ENCODE peak calls at places on chromosomes 12 and 14, in nine cellular contexts. V is GM12878, N is GM23338, E is Panc1, X is HCT116, Y is A549, P is HepG2, I is HL-60, J is SK-N-SH. S is an unnamed sample.
A peak's percentile ranks its signal among the peaks of the same experiment; 100 is the strongest.

GRCh38 chr14:42013560-42013959 is 406.9 kb downstream of the LRFN5 start:
- DNase-seq in E (no peak), P (no peak), Y (no peak), N (no peak), I (no peak), X (no peak), V (no peak), J (no peak), S (no peak)

GRCh38 chr12:54019924-54020586 is 8.2 kb upstream of the HOXC6 start:
- DNase-seq in V (no peak), Y (no peak), E (no peak), J (no peak), I (no peak), X (no peak), N (no peak), P (no peak), S (no peak)

GRCh38 chr14:72741836-72742681 is 151.8 kb downstream of the DPF3 start:
- DNase-seq in Y (no peak), J (peak; percentile 86), X (no peak), V (no peak), P (no peak), E (no peak), I (no peak), N (peak; percentile 21), S (peak; percentile 85)

GRCh38 chr14:20683896-20684661 is at the start of gene RNASE4:
- DNase-seq in N (peak; percentile 87), Y (peak; percentile 92), P (peak; percentile 85), I (peak; percentile 85), V (peak; percentile 82), X (peak; percentile 78), E (peak; percentile 88), J (peak; percentile 68), S (peak; percentile 69)

GRCh38 chr14:22973217-22974032 is 8.9 kb downstream of the AJUBA start:
- DNase-seq in P (peak; percentile 82), X (no peak), Y (peak; percentile 79), J (peak; percentile 67), E (no peak), I (no peak), V (no peak), N (peak; percentile 77), S (peak; percentile 54)

GRCh38 chr12:2376855-2377657 is 324.3 kb downstream of the CACNA1C start:
- DNase-seq in J (no peak), P (no peak), N (peak; percentile 73), I (no peak), E (no peak), X (no peak), V (no peak), Y (no peak), S (no peak)

GRCh38 chr14:58216544-58216943 is 16.6 kb downstream of the ACTR10 start:
- DNase-seq in I (no peak), X (no peak), E (no peak), Y (no peak), J (no peak), N (no peak), P (no peak), V (no peak), S (no peak)

GRCh38 chr14:104290058-104290667 is 151.8 kb downstream of the KIF26A start:
- DNase-seq in X (no peak), P (no peak), Y (no peak), V (no peak), I (no peak), E (no peak), J (peak; percentile 13), N (no peak), S (no peak)

GRCh38 chr14:83874662-83875061 is 1655.3 kb upstream of the FLRT2 start:
- DNase-seq in E (no peak), I (no peak), P (no peak), V (no peak), J (no peak), X (no peak), N (no peak), Y (no peak), S (no peak)

GRCh38 chr12:121808623-121809022 is 4.8 kb downstream of the SETD1B start:
- DNase-seq in E (no peak), Y (no peak), I (no peak), P (no peak), X (no peak), N (no peak), V (no peak), J (no peak), S (no peak)

GRCh38 chr12:121805800-121806555 is 2.2 kb downstream of the SETD1B start:
- DNase-seq in V (no peak), E (no peak), X (no peak), P (no peak), Y (peak; percentile 48), N (no peak), I (no peak), J (no peak), S (peak; percentile 49)

GRCh38 chr12:121805171-121805687 is 1.4 kb downstream of the SETD1B start:
- DNase-seq in J (peak; percentile 48), I (no peak), Y (peak; percentile 70), X (no peak), E (no peak), V (no peak), P (no peak), N (no peak), S (no peak)

GRCh38 chr12:121807656-121808347 is 4.0 kb downstream of the SETD1B start:
- DNase-seq in E (no peak), V (no peak), I (no peak), J (no peak), X (no peak), N (no peak), Y (no peak), P (no peak), S (no peak)

DNA sequence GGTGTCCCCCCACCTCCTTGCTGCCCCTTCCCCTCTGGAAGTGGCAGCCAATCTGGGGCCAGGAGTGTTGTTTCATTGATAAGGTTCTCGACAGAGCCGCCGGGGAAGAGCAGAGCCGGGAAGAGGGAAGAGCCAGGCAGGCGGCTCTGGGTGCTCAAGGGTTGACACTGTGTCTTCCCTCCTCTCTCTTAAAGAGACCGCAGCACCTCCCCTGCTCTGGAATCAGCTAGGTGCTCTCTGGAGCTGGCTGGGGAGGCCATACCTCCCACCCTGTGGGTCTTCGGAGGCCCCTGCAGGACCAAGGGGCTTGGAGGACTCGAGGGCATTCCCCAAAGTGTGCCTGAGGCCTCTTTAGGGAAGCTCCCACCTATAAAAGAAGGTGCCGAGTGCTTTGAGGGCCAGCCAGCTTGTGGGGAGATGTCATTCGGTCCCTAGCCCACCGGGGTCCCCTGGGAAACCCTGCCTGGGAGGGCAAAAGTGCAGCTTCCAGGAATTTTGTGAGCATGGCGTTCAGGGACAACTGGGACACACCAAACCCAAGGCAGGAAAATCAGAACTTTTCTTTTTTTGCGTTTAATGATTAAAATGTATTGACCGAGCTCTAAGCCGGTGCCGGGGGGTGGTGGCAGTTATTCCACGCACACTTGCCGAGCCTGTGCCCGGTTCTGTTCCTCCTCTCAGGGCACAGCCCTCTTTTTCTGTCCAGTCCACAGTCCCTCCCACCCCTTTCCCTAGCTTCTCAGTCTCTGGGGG is 2.9 kb downstream of the SETD1B start:
- DNase-seq in I (no peak), Y (peak; percentile 51), J (peak; percentile 55), E (no peak), N (no peak), X (no peak), V (no peak), P (no peak), S (no peak)
- TF ChIP-seq REST in I (no peak), Y (no peak), J (no peak), E (no peak), N (no peak), X (no peak), V (no peak), P (no peak), S (no peak)

GRCh38 chr12:94267907-94268575 is 119.7 kb downstream of the PLXNC1 start:
- DNase-seq in I (no peak), Y (no peak), N (no peak), E (no peak), V (no peak), P (no peak), X (no peak), J (no peak), S (no peak)

GRCh38 chr12:94266796-94267529 is 118.6 kb downstream of the PLXNC1 start:
- DNase-seq in P (no peak), V (no peak), E (no peak), N (no peak), X (no peak), Y (no peak), I (no peak), J (no peak), S (no peak)

GRCh38 chr12:94265966-94266365 is 117.6 kb downstream of the PLXNC1 start:
- DNase-seq in I (no peak), Y (no peak), X (no peak), J (no peak), E (no peak), V (no peak), P (no peak), N (no peak), S (no peak)

GRCh38 chr12:94266390-94266789 is 118.0 kb downstream of the PLXNC1 start:
- DNase-seq in E (no peak), X (no peak), J (no peak), P (no peak), I (no peak), V (no peak), Y (no peak), N (no peak), S (no peak)

DNA sequence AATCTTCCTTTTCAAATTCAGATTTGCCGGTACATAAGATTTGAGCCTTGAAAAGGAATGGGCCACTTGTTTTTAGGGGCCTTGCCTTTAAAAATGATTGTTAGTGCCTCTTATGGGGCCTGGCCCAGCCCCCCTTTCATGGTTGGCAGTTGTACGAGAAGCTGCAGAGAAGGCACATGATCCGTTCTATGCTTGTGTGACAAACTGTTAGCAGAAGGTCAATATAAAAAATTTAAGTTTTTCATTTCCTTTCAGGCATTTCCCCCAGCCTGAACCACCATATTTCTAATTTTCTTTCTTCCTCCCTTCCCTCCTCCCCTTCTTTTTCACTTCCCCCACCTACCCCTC is 119.1 kb downstream of the PLXNC1 start:
- DNase-seq in J (no peak), I (no peak), N (no peak), X (no peak), E (no peak), P (no peak), Y (no peak), V (no peak), S (no peak)
- TF ChIP-seq REST in J (no peak), I (no peak), N (no peak), X (no peak), E (no peak), P (no peak), Y (no peak), V (no peak), S (no peak)

DNA sequence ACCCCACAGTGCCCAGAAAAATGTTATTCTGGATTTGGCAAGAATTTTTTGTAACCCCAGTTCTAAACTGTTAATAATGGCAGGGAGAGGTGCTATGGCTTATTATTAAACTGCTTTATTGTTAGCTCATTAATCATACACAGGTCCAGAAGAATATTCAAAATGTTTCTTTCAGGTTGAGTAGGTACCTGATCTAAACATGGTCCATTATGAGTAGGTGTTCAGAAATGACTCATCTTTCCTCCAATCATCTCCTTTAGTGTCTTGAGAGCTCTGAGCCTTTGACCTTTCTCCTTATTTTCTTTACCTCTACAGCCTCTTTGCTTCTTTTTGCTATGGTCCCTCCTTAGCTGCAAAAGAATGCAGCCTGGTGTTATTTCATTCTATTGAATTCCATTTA is 211.0 kb upstream of the GARIN6 start:
- DNase-seq in X (no peak), E (no peak), Y (no peak), J (no peak), I (no peak), N (no peak), V (peak; percentile 73), P (no peak), S (no peak)
- TF ChIP-seq REST in X (no peak), E (no peak), Y (no peak), J (no peak), I (no peak), N (no peak), V (no peak), P (no peak), S (no peak)

GRCh38 chr12:75101805-75102204 is 107.8 kb downstream of the KCNC2 start:
- DNase-seq in N (no peak), P (no peak), I (no peak), X (no peak), V (no peak), J (no peak), E (no peak), Y (no peak), S (no peak)
- TF ChIP-seq REST in N (no peak), P (no peak), I (no peak), X (no peak), V (no peak), J (no peak), E (no peak), Y (no peak), S (no peak)